ENCODE peak calls at places on chromosomes 1 and 21, in ten cellular contexts. B, A, F, O, X, I, K, U, Z and T are unnamed samples.

GRCh38 chr1:43452789-43453441 is 816 bp downstream of the HYI start:
- DNase-seq in B (no peak), A (no peak), F (no peak), O (no peak), X (no peak), I (no peak), K (peak), U (peak), Z (peak), T (no peak)

GRCh38 chr1:10186453-10187319 is 23.7 kb upstream of the KIF1B start:
- DNase-seq in B (no peak), A (no peak), F (no peak), O (no peak), X (no peak), I (no peak), K (no peak), U (no peak), Z (no peak), T (no peak)

GRCh38 chr1:156551866-156552265 is 20.5 kb downstream of the IQGAP3 start:
- DNase-seq in B (no peak), A (no peak), F (no peak), O (no peak), X (no peak), I (no peak), K (no peak), U (no peak), Z (no peak), T (no peak)

GRCh38 chr1:45974541-45975269 is 157.7 kb downstream of the PIK3R3 start:
- DNase-seq in B (no peak), A (no peak), F (no peak), O (no peak), X (no peak), I (peak), K (no peak), U (no peak), Z (no peak), T (no peak)

GRCh38 chr1:240210026-240210425 is 118.3 kb downstream of the FMN2 start:
- DNase-seq in B (no peak), A (no peak), F (no peak), O (no peak), X (no peak), I (no peak), K (no peak), U (no peak), Z (no peak), T (no peak)

GRCh38 chr21:31444061-31444460 is 100.0 kb upstream of the TIAM1 start:
- DNase-seq in B (no peak), A (peak), F (no peak), O (no peak), X (no peak), I (no peak), K (no peak), U (peak), Z (peak), T (peak)

GRCh38 chr1:28144203-28145135 is 32.0 kb downstream of the PTAFR start:
- DNase-seq in B (peak), A (no peak), F (no peak), O (no peak), X (no peak), I (peak), K (no peak), U (no peak), Z (peak), T (no peak)

GRCh38 chr1:197208945-197209344 is 59.1 kb upstream of the CRB1 start:
- DNase-seq in B (no peak), A (no peak), F (no peak), O (no peak), X (no peak), I (no peak), K (no peak), U (no peak), Z (no peak), T (no peak)

GRCh38 chr1:199778324-199778955 is 249.1 kb upstream of the NR5A2 start:
- DNase-seq in B (no peak), A (no peak), F (no peak), O (no peak), X (no peak), I (no peak), K (peak), U (no peak), Z (no peak), T (no peak)

GRCh38 chr1:244437108-244437507 is 14.6 kb downstream of the ADSS2 start:
- DNase-seq in B (no peak), A (no peak), F (no peak), O (no peak), X (no peak), I (no peak), K (no peak), U (no peak), Z (no peak), T (no peak)